ENCODE peak calls at places on chromosomes 4 and X, in four cellular contexts. Z is left lung, J is heart right ventricle, L is omental fat pad. H is an unnamed sample.

GRCh38 chr4:155339588-155339987 is 37.2 kb downstream of the MAP9 start:
- DNase-seq in L (no peak), J (no peak), Z (no peak), H (no peak)

GRCh38 chr4:24229976-24230375 is 340.1 kb upstream of the PPARGC1A start:
- DNase-seq in J (no peak), L (no peak), Z (no peak), H (no peak)

GRCh38 chr4:99723555-99724450 is 66.2 kb upstream of the C4orf54 start:
- DNase-seq in Z (peak), L (no peak), J (peak), H (no peak)

GRCh38 chrX:129642641-129643040 is 12.1 kb downstream of the APLN start:
- DNase-seq in J (no peak), Z (no peak), L (no peak), H (no peak)

GRCh38 chrX:53237056-53237455 is 12.0 kb upstream of the KDM5C start:
- DNase-seq in L (no peak), J (no peak), Z (no peak), H (no peak)

GRCh38 chr4:78772526-78773084 is 3.5 kb upstream of the BMP2K start:
- DNase-seq in J (no peak), L (no peak), Z (no peak), H (no peak)

GRCh38 chr4:113952452-113953029 is 26.9 kb downstream of the ARSJ start:
- DNase-seq in Z (no peak), L (no peak), J (peak), H (peak)

GRCh38 chr4:108512615-108513505 is 107.5 kb upstream of the RPL34 start:
- DNase-seq in L (no peak), J (peak), Z (no peak), H (no peak)

GRCh38 chr4:128636906-128637305 is 172.6 kb upstream of the JADE1 start:
- DNase-seq in L (no peak), Z (no peak), J (no peak), H (no peak)

GRCh38 chr4:151324449-151325319 is 721 bp downstream of the SH3D19 start:
- DNase-seq in Z (peak), L (no peak), J (peak), H (peak)

GRCh38 chr4:89305028-89305427 is 2.6 kb downstream of the GPRIN3 start:
- DNase-seq in L (no peak), J (no peak), Z (no peak), H (no peak)

GRCh38 chr4:185914583-185915199 is 102.7 kb upstream of the SORBS2 start:
- DNase-seq in L (no peak), Z (no peak), J (no peak), H (no peak)

GRCh38 chrX:68902706-68903105 is 73.9 kb downstream of the EFNB1 start:
- DNase-seq in J (no peak), L (no peak), Z (no peak), H (no peak)

GRCh38 chrX:20519077-20519617 is 252.4 kb upstream of the RPS6KA3 start:
- DNase-seq in L (no peak), Z (no peak), J (no peak), H (no peak)

GRCh38 chr4:112410364-112410763 is 105.6 kb downstream of the NEUROG2 start:
- DNase-seq in Z (no peak), L (no peak), J (no peak), H (no peak)

GRCh38 chr4:4254666-4255065 is 6.6 kb upstream of the TMEM128 start:
- DNase-seq in Z (no peak), J (no peak), L (no peak), H (no peak)

GRCh38 chr4:74218201-74218600 is 60.3 kb downstream of the MTHFD2L start:
- DNase-seq in Z (no peak), J (no peak), L (no peak), H (no peak)

GRCh38 chr4:169225812-169226211 is 44.9 kb downstream of the SH3RF1 start:
- DNase-seq in Z (no peak), J (no peak), L (no peak), H (no peak)

GRCh38 chr4:34516524-34516923 is 1727.8 kb downstream of the ARAP2 start:
- DNase-seq in Z (no peak), J (no peak), L (no peak), H (no peak)

GRCh38 chrX:103417933-103418332 is 41.6 kb downstream of the BEX3 start:
- DNase-seq in J (no peak), Z (no peak), L (no peak), H (no peak)

GRCh38 chr4:77015390-77015789 is 60.4 kb downstream of the CCNI start:
- DNase-seq in J (no peak), Z (no peak), L (no peak), H (no peak)

GRCh38 chr4:182875471-182875870 is 41.7 kb downstream of the DCTD start:
- DNase-seq in J (no peak), L (no peak), Z (no peak), H (no peak)

GRCh38 chr4:36348403-36348938 is 67.1 kb downstream of the DTHD1 start:
- DNase-seq in J (no peak), Z (no peak), L (no peak), H (peak)

GRCh38 chrX:140141444-140142029 is 176.2 kb upstream of the CXorf66 start:
- DNase-seq in Z (no peak), L (no peak), J (no peak), H (peak)

GRCh38 chrX:420496-421223 is 34.0 kb upstream of the PPP2R3B start:
- DNase-seq in Z (no peak), J (no peak), L (no peak), H (no peak)

GRCh38 chr4:44663539-44664263 is 12.3 kb upstream of the YIPF7 start:
- DNase-seq in L (no peak), Z (no peak), J (no peak), H (no peak)

GRCh38 chrX:154712781-154713391 is 38.0 kb downstream of the GAB3 start:
- DNase-seq in Z (no peak), L (no peak), J (no peak), H (peak)

GRCh38 chr4:102572452-102572851 is 71.3 kb downstream of the NFKB1 start:
- DNase-seq in J (no peak), L (no peak), Z (no peak), H (no peak)
- TF ChIP-seq CTCF in J (no peak), L (no peak), Z (no peak), H (no peak)

GRCh38 chrX:85444613-85445012 is 65.1 kb upstream of the POF1B start:
- DNase-seq in J (no peak), L (no peak), Z (no peak), H (no peak)
- TF ChIP-seq CTCF in J (no peak), L (no peak), Z (no peak), H (no peak)

GRCh38 chr4:187294861-187295260 is 571.2 kb upstream of the FAT1 start:
- DNase-seq in Z (no peak), L (no peak), J (no peak), H (no peak)
- TF ChIP-seq CTCF in Z (no peak), L (no peak), J (no peak), H (no peak)

DNA sequence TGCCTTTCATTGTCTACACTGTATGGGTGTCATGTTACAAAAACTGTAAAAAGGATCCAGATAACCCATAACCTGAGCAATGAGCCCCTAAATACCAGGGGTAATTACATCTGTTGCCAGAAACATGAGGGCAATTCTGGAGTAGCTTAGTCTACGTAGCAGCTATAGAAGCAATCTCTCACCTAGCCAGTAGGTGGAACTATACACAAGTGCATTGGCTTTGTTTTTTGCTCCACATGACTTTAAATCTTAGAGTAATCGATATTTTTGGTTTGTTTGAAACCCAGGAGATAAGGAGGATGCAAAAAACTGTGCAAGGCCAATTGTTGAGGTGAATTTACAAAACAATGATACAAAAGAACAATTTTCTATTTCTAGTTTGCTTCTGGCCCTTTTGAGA is 57.5 kb downstream of the GPR82 start:
- DNase-seq in L (no peak), J (no peak), Z (no peak), H (peak)
- TF ChIP-seq CTCF in L (no peak), J (peak), Z (peak), H (peak)

GRCh38 chr4:116055857-116056827 is 942.7 kb upstream of the NDST4 start:
- DNase-seq in J (no peak), L (no peak), Z (no peak), H (no peak)
- TF ChIP-seq CTCF in J (no peak), L (no peak), Z (no peak), H (peak)